ENCODE peak calls at places on chromosomes 13 and 19, in six cellular contexts. G, Q, X, F, H and J are unnamed samples.
A peak's percentile ranks its signal among the peaks of the same experiment; 100 is the strongest.

GRCh38 chr19:6720369-6721112 is at the start of gene C3:
- DNase-seq in X (no peak), H (no peak), Q (peak; percentile 84), G (peak; percentile 86), F (peak; percentile 70), J (no peak)

GRCh38 chr19:23403024-23403423 is 7.8 kb upstream of the ZNF91 start:
- DNase-seq in X (no peak), G (no peak), Q (no peak), H (no peak), F (no peak), J (no peak)

GRCh38 chr13:80309926-80310325 is 31.0 kb downstream of the SPRY2 start:
- DNase-seq in H (no peak), F (no peak), G (no peak), Q (no peak), X (no peak), J (no peak)

GRCh38 chr13:21637296-21637695 is 33.3 kb upstream of the MICU2 start:
- DNase-seq in H (peak; percentile 88), X (peak; percentile 41), F (peak; percentile 90), G (peak; percentile 89), Q (no peak), J (no peak)

GRCh38 chr19:18701250-18701608 is 17.7 kb downstream of the CRTC1 start:
- DNase-seq in X (no peak), Q (no peak), H (no peak), F (no peak), G (no peak), J (no peak)

GRCh38 chr19:24033962-24034342 is 53.0 kb upstream of the ZNF254 start:
- DNase-seq in G (peak; percentile 47), H (peak; percentile 50), X (peak; percentile 16), F (peak; percentile 78), Q (peak; percentile 70), J (peak; percentile 23)

GRCh38 chr19:49071860-49072547 is 495 bp downstream of the KCNA7 start:
- DNase-seq in G (no peak), H (no peak), Q (no peak), X (no peak), F (no peak), J (no peak)

GRCh38 chr19:55581145-55581827 is 638 bp upstream of the ZNF579 start:
- DNase-seq in G (no peak), H (peak; percentile 49), Q (no peak), F (no peak), X (no peak), J (no peak)

GRCh38 chr13:30832845-30833332 is 73.2 kb upstream of the MEDAG start:
- DNase-seq in H (peak; percentile 94), F (peak; percentile 82), G (peak; percentile 66), Q (no peak), X (no peak), J (no peak)

GRCh38 chr13:99419591-99420243 is 81.6 kb upstream of the TM9SF2 start:
- DNase-seq in Q (no peak), F (no peak), G (peak; percentile 3), H (no peak), X (no peak), J (no peak)

GRCh38 chr13:26614721-26615120 is 57.2 kb downstream of the WASF3 start:
- DNase-seq in G (no peak), Q (no peak), X (no peak), H (no peak), F (no peak), J (no peak)

GRCh38 chr13:98175823-98176222 is 1.2 kb downstream of the RNF113B start:
- DNase-seq in F (no peak), X (no peak), Q (no peak), H (no peak), G (no peak), J (no peak)

GRCh38 chr19:39506944-39507714 is 7.8 kb upstream of the SELENOV start:
- DNase-seq in X (peak; percentile 46), Q (no peak), F (no peak), G (no peak), H (peak; percentile 26), J (peak; percentile 59)

GRCh38 chr13:51644649-51645048 is 60.4 kb downstream of the WDFY2 start:
- DNase-seq in G (no peak), X (no peak), F (no peak), H (no peak), Q (no peak), J (no peak)

GRCh38 chr13:94849254-94849653 is 136.9 kb upstream of the SOX21 start:
- DNase-seq in G (no peak), F (no peak), Q (no peak), X (no peak), H (no peak), J (no peak)

GRCh38 chr19:53091413-53091812 is 11.8 kb downstream of the ZNF160 start:
- DNase-seq in Q (no peak), F (no peak), G (no peak), X (no peak), H (no peak), J (no peak)

GRCh38 chr13:67574320-67575233 is 344.4 kb upstream of the PCDH9 start:
- DNase-seq in X (no peak), F (no peak), Q (no peak), G (no peak), H (no peak), J (no peak)

GRCh38 chr19:38559428-38560401 is 58.0 kb downstream of the MAP4K1 start:
- DNase-seq in H (no peak), G (no peak), F (no peak), Q (no peak), X (peak; percentile 23), J (no peak)

GRCh38 chr19:34261335-34262109 is 7.2 kb downstream of the GARRE1 start:
- DNase-seq in H (no peak), F (no peak), Q (no peak), X (no peak), G (no peak), J (no peak)

GRCh38 chr19:38888876-38889275 is 10.5 kb downstream of the SIRT2 start:
- DNase-seq in G (no peak), F (peak; percentile 59), Q (no peak), X (no peak), H (no peak), J (no peak)

GRCh38 chr19:48484931-48485612 is 15.9 kb downstream of the CYTH2 start:
- DNase-seq in H (no peak), G (no peak), X (no peak), Q (no peak), F (no peak), J (no peak)

GRCh38 chr19:5673752-5674151 is 6.6 kb downstream of the MICOS13 start:
- DNase-seq in F (no peak), X (no peak), Q (no peak), G (no peak), H (no peak), J (no peak)

GRCh38 chr13:33787051-33787591 is 30.8 kb upstream of the RFC3 start:
- DNase-seq in G (no peak), H (no peak), F (no peak), X (no peak), Q (no peak), J (no peak)

GRCh38 chr13:19862511-19863313 is 737 bp downstream of the ZMYM5 start:
- DNase-seq in F (no peak), X (peak; percentile 47), G (peak; percentile 36), H (peak; percentile 51), Q (peak; percentile 76), J (peak; percentile 52)

GRCh38 chr19:34662919-34663318 is 14.0 kb downstream of the SCGB2B2 start:
- DNase-seq in G (no peak), F (no peak), H (no peak), Q (no peak), X (peak; percentile 23), J (no peak)

GRCh38 chr19:53394522-53394973 is 401 bp upstream of the ZNF765 start:
- DNase-seq in Q (peak; percentile 72), H (no peak), F (peak; percentile 84), G (peak; percentile 40), X (peak; percentile 5), J (no peak)

GRCh38 chr13:34246511-34246910 is 428.6 kb downstream of the RFC3 start:
- DNase-seq in Q (no peak), H (no peak), F (no peak), X (no peak), G (no peak), J (no peak)

GRCh38 chr19:43534811-43535761 is 2.1 kb downstream of the ZNF575 start:
- DNase-seq in Q (peak; percentile 83), X (peak; percentile 40), F (peak; percentile 85), H (peak; percentile 59), G (peak; percentile 32), J (peak; percentile 26)
- TF ChIP-seq CTCF in Q (peak; percentile 49), X (no peak), F (peak; percentile 48), H (peak; percentile 29), G (peak; percentile 42), J (no peak)

DNA sequence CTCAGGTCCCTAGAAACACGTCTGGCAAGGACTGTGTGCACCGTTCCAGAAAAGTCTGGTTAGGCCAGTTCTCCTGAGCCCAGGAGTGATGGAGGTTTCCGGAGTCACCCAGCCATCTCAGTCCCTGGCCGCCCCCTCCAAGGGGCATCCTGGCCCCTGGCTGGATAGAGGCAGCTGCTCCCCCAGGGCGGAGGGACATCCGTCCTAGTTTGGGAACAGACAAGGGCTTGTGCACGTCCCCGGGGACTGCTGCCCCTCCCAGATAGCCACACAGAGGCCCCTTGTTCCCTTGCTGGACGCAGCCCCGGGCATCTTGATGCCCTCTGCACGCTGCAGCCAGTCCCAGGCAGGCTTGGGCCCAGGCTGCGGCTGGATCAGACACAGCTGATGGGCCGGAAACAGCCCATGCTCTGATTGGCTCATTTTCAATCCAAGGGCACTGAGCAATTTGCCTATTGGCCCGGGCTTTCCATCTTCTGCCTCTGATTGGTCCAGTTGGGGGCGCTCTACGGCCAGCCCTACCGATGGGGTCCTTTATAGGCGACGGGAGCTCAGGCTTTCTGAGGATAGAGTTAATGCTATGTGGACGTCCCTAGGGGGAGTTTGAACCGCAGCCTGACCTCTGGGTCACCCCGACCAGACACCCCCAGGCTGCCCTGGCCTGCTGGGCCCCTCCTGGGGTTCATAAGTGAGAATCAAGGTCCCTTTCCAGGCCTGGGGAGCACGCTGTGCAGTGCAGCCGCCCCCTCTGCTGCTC is 3.7 kb downstream of the S1PR2 start:
- DNase-seq in H (no peak), G (no peak), Q (peak; percentile 69), X (no peak), F (no peak), J (no peak)
- TF ChIP-seq CTCF in H (no peak), G (no peak), Q (no peak), X (no peak), F (no peak), J (no peak)

GRCh38 chr13:43154083-43154739 is 130.8 kb downstream of the DNAJC15 start:
- DNase-seq in F (no peak), X (no peak), H (no peak), Q (no peak), G (no peak), J (no peak)
- TF ChIP-seq CTCF in F (no peak), X (no peak), H (no peak), Q (no peak), G (no peak), J (no peak)

GRCh38 chr13:109606404-109607028 is 179.9 kb downstream of the IRS2 start:
- DNase-seq in X (no peak), H (no peak), G (no peak), Q (no peak), F (no peak), J (no peak)

GRCh38 chr13:109608503-109608902 is 177.9 kb downstream of the IRS2 start:
- DNase-seq in X (no peak), H (no peak), Q (no peak), F (no peak), G (no peak), J (no peak)

GRCh38 chr13:109611912-109612691 is 174.3 kb downstream of the IRS2 start:
- DNase-seq in F (no peak), H (no peak), Q (no peak), X (no peak), G (no peak), J (no peak)

GRCh38 chr13:109608032-109608431 is 178.4 kb downstream of the IRS2 start:
- DNase-seq in F (no peak), Q (no peak), H (no peak), G (no peak), X (no peak), J (no peak)

GRCh38 chr13:109610517-109610916 is 175.9 kb downstream of the IRS2 start:
- DNase-seq in F (peak; percentile 83), Q (no peak), H (peak; percentile 37), X (peak; percentile 29), G (peak; percentile 59), J (no peak)
- TF ChIP-seq CTCF in F (peak; percentile 48), Q (no peak), H (peak; percentile 37), X (no peak), G (peak; percentile 19), J (no peak)